ENCODE peak calls at places on chromosomes 5 and 9, in six cellular contexts. One of them, this sample, is unnamed.

GRCh38 chr5:68542207-68542606 is 326.7 kb downstream of the PIK3R1 start:
- DNase-seq in neuronal stem cell: no peak
- DNase-seq in cardiac fibroblast: no peak
- DNase-seq in thoracic aorta: no peak
- DNase-seq in AG04449: no peak
- DNase-seq in kidney: no peak
- DNase-seq in this sample: no peak

GRCh38 chr5:73170522-73170921 is 2.5 kb upstream of the TMEM174 start:
- DNase-seq in neuronal stem cell: peak; percentile 12
- DNase-seq in thoracic aorta: no peak
- DNase-seq in kidney: no peak
- DNase-seq in cardiac fibroblast: peak; percentile 67
- DNase-seq in AG04449: no peak
- DNase-seq in this sample: no peak

GRCh38 chr9:107276966-107277710 is 5.9 kb upstream of the RAD23B start:
- DNase-seq in thoracic aorta: no peak
- DNase-seq in AG04449: peak; percentile 63
- DNase-seq in cardiac fibroblast: peak; percentile 46
- DNase-seq in kidney: no peak
- DNase-seq in neuronal stem cell: no peak
- DNase-seq in this sample: peak; percentile 20

GRCh38 chr9:84917366-84918063 is 248.0 kb downstream of the NTRK2 start:
- DNase-seq in cardiac fibroblast: no peak
- DNase-seq in neuronal stem cell: no peak
- DNase-seq in kidney: no peak
- DNase-seq in AG04449: no peak
- DNase-seq in thoracic aorta: no peak
- DNase-seq in this sample: no peak

GRCh38 chr9:83266618-83267543 is 203.9 kb upstream of the RASEF start:
- DNase-seq in cardiac fibroblast: peak; percentile 55
- DNase-seq in kidney: peak; percentile 78
- DNase-seq in neuronal stem cell: no peak
- DNase-seq in AG04449: no peak
- DNase-seq in thoracic aorta: no peak
- DNase-seq in this sample: no peak

GRCh38 chr9:35051069-35051967 is 21.1 kb downstream of the VCP start:
- DNase-seq in cardiac fibroblast: peak; percentile 66
- DNase-seq in AG04449: no peak
- DNase-seq in neuronal stem cell: peak; percentile 41
- DNase-seq in kidney: no peak
- DNase-seq in thoracic aorta: no peak
- DNase-seq in this sample: no peak

GRCh38 chr5:63128018-63128417 is 549.4 kb downstream of the LRRC70 start:
- DNase-seq in thoracic aorta: no peak
- DNase-seq in kidney: no peak
- DNase-seq in cardiac fibroblast: no peak
- DNase-seq in neuronal stem cell: no peak
- DNase-seq in AG04449: no peak
- DNase-seq in this sample: no peak

GRCh38 chr9:127741831-127742434 is 6.8 kb upstream of the TOR2A start:
- DNase-seq in AG04449: no peak
- DNase-seq in thoracic aorta: no peak
- DNase-seq in kidney: peak; percentile 84
- DNase-seq in neuronal stem cell: peak; percentile 91
- DNase-seq in cardiac fibroblast: no peak
- DNase-seq in this sample: no peak

GRCh38 chr9:134003237-134003636 is 11.1 kb upstream of the VAV2 start:
- DNase-seq in neuronal stem cell: no peak
- DNase-seq in AG04449: no peak
- DNase-seq in cardiac fibroblast: no peak
- DNase-seq in thoracic aorta: no peak
- DNase-seq in kidney: no peak
- DNase-seq in this sample: no peak

GRCh38 chr9:128940271-128940921 is 7.0 kb downstream of the DOLK start:
- DNase-seq in kidney: peak; percentile 63
- DNase-seq in cardiac fibroblast: no peak
- DNase-seq in AG04449: no peak
- DNase-seq in thoracic aorta: no peak
- DNase-seq in neuronal stem cell: no peak
- DNase-seq in this sample: no peak

GRCh38 chr5:103075442-103075841 is 44.5 kb downstream of the GIN1 start:
- DNase-seq in thoracic aorta: no peak
- DNase-seq in cardiac fibroblast: no peak
- DNase-seq in neuronal stem cell: no peak
- DNase-seq in AG04449: no peak
- DNase-seq in kidney: no peak
- DNase-seq in this sample: no peak
- H3K4me3 ChIP-seq in thoracic aorta: no peak overlapping the region
- H3K4me3 ChIP-seq in cardiac fibroblast: no peak overlapping the region
- H3K4me3 ChIP-seq in neuronal stem cell: no peak overlapping the region
- H3K4me3 ChIP-seq in AG04449: no peak overlapping the region
- H3K4me3 ChIP-seq in kidney: no peak overlapping the region
- H3K4me3 ChIP-seq in this sample: no peak overlapping the region

DNA sequence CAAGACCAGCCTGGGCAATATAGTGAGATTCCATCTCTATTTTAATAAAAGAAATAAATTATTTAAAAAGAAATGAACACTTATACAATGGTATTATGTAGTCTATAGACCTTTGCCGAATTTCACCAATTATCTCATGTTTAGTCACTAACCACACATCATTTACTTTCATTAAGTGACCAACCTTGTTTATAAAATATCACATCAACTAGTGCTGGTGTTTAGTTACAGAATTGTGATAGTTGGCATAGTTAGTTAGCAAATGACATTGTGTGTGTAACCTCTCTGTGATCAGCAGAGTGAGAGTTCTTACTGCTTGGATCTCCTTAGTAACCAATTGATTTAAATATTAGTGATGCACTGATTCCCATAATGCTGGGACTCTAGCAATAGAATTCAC is 71.8 kb downstream of the PRR16 start:
- DNase-seq in thoracic aorta: no peak
- DNase-seq in kidney: no peak
- DNase-seq in neuronal stem cell: no peak
- DNase-seq in AG04449: no peak
- DNase-seq in cardiac fibroblast: no peak
- DNase-seq in this sample: no peak
- H3K4me3 ChIP-seq in thoracic aorta: no peak overlapping the region
- H3K4me3 ChIP-seq in kidney: no peak overlapping the region
- H3K4me3 ChIP-seq in neuronal stem cell: no peak overlapping the region
- H3K4me3 ChIP-seq in AG04449: no peak overlapping the region
- H3K4me3 ChIP-seq in cardiac fibroblast: no peak overlapping the region
- H3K4me3 ChIP-seq in this sample: no peak overlapping the region

DNA sequence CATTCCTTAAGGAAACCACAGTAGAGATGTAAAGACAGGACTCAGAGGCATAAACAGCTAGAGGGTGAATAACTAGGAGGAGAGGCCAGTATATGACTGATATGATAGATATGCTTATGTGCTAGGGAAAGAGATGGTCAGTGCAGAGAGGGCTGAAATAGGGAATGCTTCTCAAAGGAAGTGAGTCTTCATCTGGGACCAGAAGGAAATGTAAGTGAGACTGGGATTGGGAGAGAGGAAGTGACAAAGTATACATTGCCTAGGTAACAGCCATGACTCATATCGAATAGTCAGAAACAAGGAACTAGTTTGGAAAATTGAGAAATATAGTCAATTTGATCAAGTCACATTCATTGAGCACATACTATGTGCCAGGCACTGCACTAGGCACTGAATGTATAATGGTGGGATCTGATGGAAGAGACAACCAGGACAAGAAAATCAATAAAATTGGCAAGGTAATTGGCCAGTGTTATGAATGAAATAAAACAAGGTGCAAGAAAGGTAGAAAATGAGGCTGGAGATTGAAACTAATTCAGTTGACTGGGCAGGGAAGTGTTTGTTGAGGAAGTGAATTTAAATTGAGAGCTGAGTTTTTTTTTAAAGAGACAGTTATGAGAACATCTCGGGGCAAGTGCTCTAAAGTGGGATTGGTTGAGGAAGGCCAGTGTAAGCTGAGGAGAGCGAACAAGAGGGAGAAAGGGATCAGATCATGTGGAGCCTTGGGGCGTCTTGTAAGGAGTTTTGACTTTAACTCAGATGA is 4.3 kb downstream of the ERAP2 start:
- DNase-seq in cardiac fibroblast: peak; percentile 92
- DNase-seq in kidney: no peak
- DNase-seq in thoracic aorta: no peak
- DNase-seq in neuronal stem cell: no peak
- DNase-seq in AG04449: peak; percentile 37
- DNase-seq in this sample: no peak
- H3K4me3 ChIP-seq in cardiac fibroblast: no peak overlapping the region
- H3K4me3 ChIP-seq in kidney: no peak overlapping the region
- H3K4me3 ChIP-seq in thoracic aorta: no peak overlapping the region
- H3K4me3 ChIP-seq in neuronal stem cell: no peak overlapping the region
- H3K4me3 ChIP-seq in AG04449: no peak overlapping the region
- H3K4me3 ChIP-seq in this sample: no peak overlapping the region

GRCh38 chr5:168288349-168289245 is 2.8 kb upstream of the WWC1 start:
- DNase-seq in cardiac fibroblast: no peak
- DNase-seq in neuronal stem cell: no peak
- DNase-seq in kidney: peak; percentile 85
- DNase-seq in thoracic aorta: no peak
- DNase-seq in AG04449: no peak
- DNase-seq in this sample: no peak
- H3K4me3 ChIP-seq in cardiac fibroblast: no peak overlapping the region
- H3K4me3 ChIP-seq in neuronal stem cell: no peak overlapping the region
- H3K4me3 ChIP-seq in kidney: peak overlapping the region; percentile 23
- H3K4me3 ChIP-seq in thoracic aorta: no peak overlapping the region
- H3K4me3 ChIP-seq in AG04449: no peak overlapping the region
- H3K4me3 ChIP-seq in this sample: no peak overlapping the region